ENCODE peak calls at places on chromosomes 5 and 9, in six cellular contexts. B is H7; G is CD8-positive, alpha-beta memory T cell; H is activated CD8-positive, alpha-beta memory T cell treated with anti-CD3 and anti-CD28 coated beads, Interleukin-2, amount 50 U/mL, for 48 hours; F is NCI-H2029; X is BJ. A is an unnamed sample.

GRCh38 chr5:157351386-157352089 is 85.6 kb downstream of the CYFIP2 start:
- DNase-seq in B (no peak), G (no peak), H (no peak), F (no peak), X (no peak), A (no peak)

GRCh38 chr5:132354828-132355765 is 14.4 kb upstream of the SLC22A5 start:
- DNase-seq in B (no peak), G (no peak), H (no peak), F (no peak), X (no peak), A (no peak)

GRCh38 chr5:143562935-143563334 is 159.4 kb upstream of the NR3C1 start:
- DNase-seq in B (no peak), G (no peak), H (no peak), F (peak), X (no peak), A (no peak)

GRCh38 chr5:176365663-176366574 is 632 bp downstream of the ARL10 start:
- DNase-seq in B (peak), G (peak), H (peak), F (no peak), X (no peak), A (peak)

GRCh38 chr9:86470326-86470725 is 116.1 kb upstream of the TUT7 start:
- DNase-seq in B (no peak), G (no peak), H (no peak), F (no peak), X (no peak), A (no peak)

GRCh38 chr9:96033896-96034295 is 158.4 kb downstream of the ERCC6L2 start:
- DNase-seq in B (no peak), G (no peak), H (no peak), F (no peak), X (no peak), A (no peak)

GRCh38 chr9:96381696-96382095 is 1.8 kb downstream of the SLC35D2 start:
- DNase-seq in B (no peak), G (no peak), H (no peak), F (no peak), X (no peak), A (no peak)

GRCh38 chr5:31364881-31365636 is 166.8 kb downstream of the DROSHA start:
- DNase-seq in B (no peak), G (no peak), H (no peak), F (no peak), X (peak), A (no peak)

GRCh38 chr5:79773612-79774011 is 84.0 kb downstream of the CMYA5 start:
- DNase-seq in B (no peak), G (no peak), H (no peak), F (no peak), X (no peak), A (no peak)

GRCh38 chr5:58294598-58295298 is 165.1 kb downstream of the PLK2 start:
- DNase-seq in B (no peak), G (no peak), H (no peak), F (no peak), X (peak), A (no peak)

GRCh38 chr9:89743576-89744254 is 138.9 kb downstream of the GADD45G start:
- DNase-seq in B (peak), G (peak), H (no peak), F (no peak), X (no peak), A (peak)

GRCh38 chr9:99299214-99300102 is 77.4 kb downstream of the SEC61B start:
- DNase-seq in B (no peak), G (no peak), H (no peak), F (no peak), X (peak), A (no peak)

GRCh38 chr9:81609782-81610738 is 79.3 kb downstream of the TLE1 start:
- DNase-seq in B (no peak), G (no peak), H (no peak), F (no peak), X (no peak), A (no peak)

GRCh38 chr5:174294891-174295620 is 249.6 kb downstream of the NSG2 start:
- DNase-seq in B (no peak), G (no peak), H (no peak), F (no peak), X (no peak), A (no peak)

GRCh38 chr9:94847486-94847885 is 121.0 kb downstream of the AOPEP start:
- DNase-seq in B (no peak), G (no peak), H (no peak), F (no peak), X (peak), A (no peak)

GRCh38 chr5:150350524-150351344 is 6.8 kb upstream of the TCOF1 start:
- DNase-seq in B (peak), G (peak), H (peak), F (peak), X (peak), A (peak)

GRCh38 chr5:15021286-15022046 is 149.9 kb upstream of the ANKH start:
- DNase-seq in B (no peak), G (no peak), H (no peak), F (no peak), X (peak), A (no peak)

GRCh38 chr9:115694991-115695390 is 458.6 kb upstream of the PAPPA start:
- DNase-seq in B (no peak), G (no peak), H (no peak), F (no peak), X (no peak), A (no peak)

GRCh38 chr9:33246269-33246860 is 6.4 kb downstream of the SPINK4 start:
- DNase-seq in B (no peak), G (no peak), H (peak), F (no peak), X (no peak), A (no peak)

GRCh38 chr5:67085616-67086015 is 111.0 kb downstream of the CD180 start:
- DNase-seq in B (no peak), G (no peak), H (no peak), F (peak), X (no peak), A (no peak)

GRCh38 chr5:98517559-98517958 is 255.9 kb upstream of the RGMB start:
- DNase-seq in B (no peak), G (no peak), H (no peak), F (no peak), X (no peak), A (no peak)

GRCh38 chr5:116492016-116492623 is 82.5 kb downstream of the SEMA6A start:
- DNase-seq in B (no peak), G (peak), H (no peak), F (peak), X (peak), A (no peak)

GRCh38 chr5:141874262-141874964 is 3.8 kb downstream of the PCDH1 start:
- DNase-seq in B (peak), G (no peak), H (no peak), F (no peak), X (no peak), A (no peak)

GRCh38 chr5:168712280-168712924 is 133.2 kb upstream of the PANK3 start:
- DNase-seq in B (no peak), G (no peak), H (peak), F (no peak), X (peak), A (no peak)

GRCh38 chr5:100761192-100761591 is 141.9 kb downstream of the ST8SIA4 start:
- DNase-seq in B (no peak), G (no peak), H (no peak), F (no peak), X (no peak), A (no peak)